ENCODE peak calls at places on chromosome 12, in seven cellular contexts. M, Q, Z, J, T, G and S are unnamed samples.

GRCh38 chr12:12979151-12979550 is 20.9 kb downstream of the HEBP1 start:
- DNase-seq in T (no peak), Z (no peak), M (no peak), Q (no peak), J (no peak), G (no peak), S (no peak)

GRCh38 chr12:68326720-68327119 is 5.4 kb downstream of the MDM1 start:
- DNase-seq in Z (no peak), Q (no peak), T (no peak), G (no peak), J (no peak), M (no peak), S (no peak)

GRCh38 chr12:76037130-76038105 is 5.8 kb upstream of the PHLDA1 start:
- DNase-seq in Q (no peak), G (peak; percentile 80), J (no peak), Z (no peak), T (no peak), M (peak; percentile 78), S (no peak)

GRCh38 chr12:53960187-53961024 is 5.7 kb downstream of the HOXC12 start:
- DNase-seq in Z (no peak), Q (no peak), M (no peak), T (no peak), G (no peak), J (no peak), S (no peak)

GRCh38 chr12:122203968-122204828 is 689 bp downstream of the B3GNT4 start:
- DNase-seq in Q (no peak), Z (no peak), M (no peak), T (no peak), G (no peak), J (no peak), S (no peak)

GRCh38 chr12:121806556-121807308 is 2.9 kb downstream of the SETD1B start:
- DNase-seq in J (no peak), Q (no peak), G (peak; percentile 40), M (no peak), T (no peak), Z (no peak), S (no peak)

GRCh38 chr12:31832740-31833540 is 104.1 kb upstream of the AMN1 start:
- DNase-seq in T (no peak), Z (no peak), Q (peak; percentile 1), G (no peak), M (no peak), J (no peak), S (no peak)

GRCh38 chr12:113092478-113093408 is 36.2 kb downstream of the DTX1 start:
- DNase-seq in J (no peak), M (no peak), Q (no peak), T (peak; percentile 57), Z (no peak), G (peak; percentile 16), S (no peak)

GRCh38 chr12:131831635-131832041 is 3.4 kb downstream of the MMP17 start:
- DNase-seq in Z (no peak), T (no peak), M (peak; percentile 83), J (no peak), Q (no peak), G (peak; percentile 54), S (no peak)

GRCh38 chr12:66832997-66833396 is 154.1 kb upstream of the GRIP1 start:
- DNase-seq in J (no peak), T (no peak), M (no peak), Q (no peak), G (no peak), Z (no peak), S (no peak)

GRCh38 chr12:27463826-27464554 is 17.5 kb downstream of the SMCO2 start:
- DNase-seq in G (no peak), M (peak; percentile 37), J (no peak), Z (no peak), Q (no peak), T (peak; percentile 62), S (no peak)

GRCh38 chr12:113867258-113867657 is 98.9 kb downstream of the RBM19 start:
- DNase-seq in Q (no peak), T (no peak), J (no peak), G (no peak), Z (no peak), M (no peak), S (no peak)

GRCh38 chr12:3882896-3883564 is 9.8 kb upstream of the PARP11 start:
- DNase-seq in Z (no peak), T (no peak), G (peak; percentile 21), Q (no peak), M (peak; percentile 15), J (no peak), S (no peak)

GRCh38 chr12:124923906-124924734 is 9.7 kb upstream of the UBC start:
- DNase-seq in G (peak; percentile 92), Z (no peak), T (no peak), M (peak; percentile 95), J (no peak), Q (no peak), S (no peak)

GRCh38 chr12:55072093-55072492 is 52.3 kb downstream of the NEUROD4 start:
- DNase-seq in M (peak; percentile 24), T (peak; percentile 49), Q (peak; percentile 52), J (no peak), Z (peak; percentile 38), G (peak; percentile 72), S (no peak)

GRCh38 chr12:30447061-30447750 is 248.5 kb downstream of the IPO8 start:
- DNase-seq in Q (no peak), T (no peak), G (no peak), J (no peak), M (peak; percentile 15), Z (no peak), S (no peak)

GRCh38 chr12:50732591-50732990 is 31.3 kb upstream of the ATF1 start:
- DNase-seq in Q (no peak), G (peak; percentile 90), T (no peak), Z (no peak), J (no peak), M (peak; percentile 95), S (no peak)

GRCh38 chr12:119318811-119319210 is 15.7 kb upstream of the CCDC60 start:
- DNase-seq in Q (no peak), J (no peak), M (no peak), T (no peak), G (no peak), Z (no peak), S (no peak)

GRCh38 chr12:6376079-6376941 is 947 bp upstream of the SCNN1A start:
- DNase-seq in T (peak; percentile 91), G (peak; percentile 97), Q (no peak), J (no peak), Z (no peak), M (peak; percentile 78), S (no peak)